ENCODE peak calls at places on chromosome 21, in seven cellular contexts. One of them, this sample, is unnamed.

GRCh38 chr21:44713846-44714245 is 2.5 kb upstream of the TSPEAR start:
- DNase-seq in small intestine: no peak
- DNase-seq in Calu3: no peak
- DNase-seq in RCC 7860: no peak
- DNase-seq in GM12891: no peak
- DNase-seq in non-pigmented ciliary epithelial cell: no peak
- DNase-seq in neural crest cell: no peak
- DNase-seq in this sample: no peak

GRCh38 chr21:45438391-45439145 is 33.6 kb downstream of the COL18A1 start:
- DNase-seq in non-pigmented ciliary epithelial cell: no peak
- DNase-seq in small intestine: no peak
- DNase-seq in neural crest cell: no peak
- DNase-seq in Calu3: no peak
- DNase-seq in RCC 7860: no peak
- DNase-seq in GM12891: no peak
- DNase-seq in this sample: no peak

GRCh38 chr21:34100789-34101188 is 27.4 kb downstream of the MRPS6 start:
- DNase-seq in GM12891: no peak
- DNase-seq in neural crest cell: no peak
- DNase-seq in RCC 7860: no peak
- DNase-seq in small intestine: no peak
- DNase-seq in Calu3: no peak
- DNase-seq in non-pigmented ciliary epithelial cell: no peak
- DNase-seq in this sample: no peak

GRCh38 chr21:42763578-42764442 is 110.4 kb downstream of the PDE9A start:
- DNase-seq in small intestine: peak; percentile 70
- DNase-seq in GM12891: no peak
- DNase-seq in non-pigmented ciliary epithelial cell: no peak
- DNase-seq in RCC 7860: no peak
- DNase-seq in neural crest cell: no peak
- DNase-seq in Calu3: no peak
- DNase-seq in this sample: no peak

GRCh38 chr21:46347791-46348381 is 23.9 kb downstream of the PCNT start:
- DNase-seq in RCC 7860: no peak
- DNase-seq in small intestine: no peak
- DNase-seq in non-pigmented ciliary epithelial cell: no peak
- DNase-seq in Calu3: no peak
- DNase-seq in neural crest cell: no peak
- DNase-seq in GM12891: no peak
- DNase-seq in this sample: no peak

GRCh38 chr21:27421654-27422053 is 454.8 kb upstream of the ADAMTS5 start:
- DNase-seq in small intestine: no peak
- DNase-seq in neural crest cell: no peak
- DNase-seq in RCC 7860: no peak
- DNase-seq in non-pigmented ciliary epithelial cell: no peak
- DNase-seq in Calu3: no peak
- DNase-seq in GM12891: no peak
- DNase-seq in this sample: no peak

GRCh38 chr21:27703806-27704205 is 736.9 kb upstream of the ADAMTS5 start:
- DNase-seq in GM12891: no peak
- DNase-seq in neural crest cell: no peak
- DNase-seq in Calu3: no peak
- DNase-seq in RCC 7860: no peak
- DNase-seq in small intestine: no peak
- DNase-seq in non-pigmented ciliary epithelial cell: no peak
- DNase-seq in this sample: no peak

GRCh38 chr21:41283211-41283818 is 33.3 kb upstream of the FAM3B start:
- DNase-seq in neural crest cell: peak; percentile 33
- DNase-seq in Calu3: peak; percentile 56
- DNase-seq in RCC 7860: peak; percentile 66
- DNase-seq in small intestine: peak; percentile 85
- DNase-seq in non-pigmented ciliary epithelial cell: peak; percentile 65
- DNase-seq in GM12891: peak; percentile 40
- DNase-seq in this sample: peak; percentile 31

GRCh38 chr21:25313891-25314646 is 293.2 kb downstream of the MRPL39 start:
- DNase-seq in small intestine: no peak
- DNase-seq in non-pigmented ciliary epithelial cell: no peak
- DNase-seq in neural crest cell: no peak
- DNase-seq in GM12891: no peak
- DNase-seq in RCC 7860: peak; percentile 29
- DNase-seq in Calu3: no peak
- DNase-seq in this sample: no peak

GRCh38 chr21:17512245-17513213 is at the start of gene CXADR:
- DNase-seq in non-pigmented ciliary epithelial cell: no peak
- DNase-seq in small intestine: peak; percentile 93
- DNase-seq in RCC 7860: no peak
- DNase-seq in neural crest cell: peak; percentile 70
- DNase-seq in GM12891: peak; percentile 86
- DNase-seq in Calu3: peak; percentile 93
- DNase-seq in this sample: peak; percentile 81

GRCh38 chr21:45590246-45590725 is 48.0 kb upstream of the SLC19A1 start:
- DNase-seq in GM12891: peak; percentile 95
- DNase-seq in neural crest cell: peak; percentile 30
- DNase-seq in RCC 7860: no peak
- DNase-seq in Calu3: no peak
- DNase-seq in non-pigmented ciliary epithelial cell: no peak
- DNase-seq in small intestine: peak; percentile 35
- DNase-seq in this sample: peak; percentile 79

GRCh38 chr21:42524341-42525227 is 10.9 kb downstream of the SLC37A1 start:
- DNase-seq in Calu3: peak; percentile 43
- DNase-seq in RCC 7860: no peak
- DNase-seq in non-pigmented ciliary epithelial cell: no peak
- DNase-seq in small intestine: peak; percentile 61
- DNase-seq in GM12891: no peak
- DNase-seq in neural crest cell: peak; percentile 22
- DNase-seq in this sample: peak; percentile 72

GRCh38 chr21:44870748-44871495 is 2.6 kb downstream of the PTTG1IP start:
- DNase-seq in GM12891: no peak
- DNase-seq in Calu3: no peak
- DNase-seq in RCC 7860: peak; percentile 82
- DNase-seq in small intestine: peak; percentile 39
- DNase-seq in non-pigmented ciliary epithelial cell: no peak
- DNase-seq in neural crest cell: no peak
- DNase-seq in this sample: no peak

GRCh38 chr21:40839551-40839950 is 7.4 kb downstream of the DSCAM start:
- DNase-seq in neural crest cell: no peak
- DNase-seq in non-pigmented ciliary epithelial cell: no peak
- DNase-seq in RCC 7860: no peak
- DNase-seq in Calu3: no peak
- DNase-seq in GM12891: no peak
- DNase-seq in small intestine: no peak
- DNase-seq in this sample: no peak

GRCh38 chr21:30320215-30320614 is at the start of gene KRTAP26-1:
- DNase-seq in non-pigmented ciliary epithelial cell: no peak
- DNase-seq in neural crest cell: no peak
- DNase-seq in GM12891: no peak
- DNase-seq in RCC 7860: no peak
- DNase-seq in Calu3: no peak
- DNase-seq in small intestine: no peak
- DNase-seq in this sample: no peak

GRCh38 chr21:41983229-41983628 is 26.9 kb downstream of the ZBTB21 start:
- DNase-seq in neural crest cell: no peak
- DNase-seq in GM12891: no peak
- DNase-seq in non-pigmented ciliary epithelial cell: no peak
- DNase-seq in small intestine: no peak
- DNase-seq in RCC 7860: no peak
- DNase-seq in Calu3: no peak
- DNase-seq in this sample: no peak

GRCh38 chr21:42572906-42573495 is 59.3 kb downstream of the SLC37A1 start:
- DNase-seq in GM12891: no peak
- DNase-seq in Calu3: no peak
- DNase-seq in RCC 7860: no peak
- DNase-seq in non-pigmented ciliary epithelial cell: no peak
- DNase-seq in neural crest cell: no peak
- DNase-seq in small intestine: no peak
- DNase-seq in this sample: no peak

This sample was measured in BE2C.